ENCODE peak calls at places on chromosomes 7 and 10, in six cellular contexts. T, Y, V, W, R and D are unnamed samples.

GRCh38 chr7:3453398-3453797 is 152.3 kb downstream of the SDK1 start:
- DNase-seq in V (no peak), R (no peak), W (peak), T (no peak), Y (no peak), D (peak)

GRCh38 chr7:139687980-139688632 is 89.7 kb downstream of the HIPK2 start:
- DNase-seq in W (no peak), T (no peak), Y (no peak), R (no peak), V (no peak), D (peak)

GRCh38 chr7:150978136-150978789 is at the start of gene KCNH2:
- DNase-seq in R (no peak), Y (peak), V (no peak), W (no peak), T (no peak), D (peak)

GRCh38 chr7:44291066-44291732 is 34.2 kb downstream of the CAMK2B start:
- DNase-seq in W (peak), R (no peak), Y (no peak), T (peak), V (peak), D (peak)

GRCh38 chr10:13624630-13625029 is 37.9 kb downstream of the PRPF18 start:
- DNase-seq in T (no peak), V (no peak), W (no peak), R (no peak), Y (no peak), D (no peak)

GRCh38 chr10:78365711-78366110 is 332.0 kb downstream of the RPS24 start:
- DNase-seq in T (no peak), Y (no peak), V (no peak), R (no peak), W (no peak), D (no peak)

GRCh38 chr7:142554555-142555532 is 194.4 kb upstream of the PRSS1 start:
- DNase-seq in R (no peak), V (no peak), Y (no peak), T (no peak), W (no peak), D (no peak)

GRCh38 chr10:86336341-86336740 is 30.3 kb downstream of the GRID1 start:
- DNase-seq in Y (no peak), R (no peak), V (no peak), T (peak), W (no peak), D (no peak)

GRCh38 chr7:51666261-51666660 is 349.7 kb upstream of the COBL start:
- DNase-seq in V (no peak), R (no peak), Y (no peak), W (no peak), T (no peak), D (no peak)

GRCh38 chr7:56493704-56494450 is 377.7 kb upstream of the NUPR2 start:
- DNase-seq in Y (no peak), V (no peak), W (no peak), R (no peak), T (no peak), D (no peak)

GRCh38 chr7:39754326-39755120 is 131.2 kb downstream of the RALA start:
- DNase-seq in W (peak), Y (no peak), V (no peak), T (peak), R (no peak), D (no peak)

GRCh38 chr7:139820089-139820488 is 9.0 kb upstream of the TBXAS1 start:
- DNase-seq in Y (no peak), R (no peak), T (no peak), W (no peak), V (no peak), D (no peak)

GRCh38 chr10:13877154-13877909 is 290.6 kb downstream of the PRPF18 start:
- DNase-seq in Y (no peak), T (peak), W (no peak), V (peak), R (peak), D (no peak)

GRCh38 chr7:40623863-40624262 is 489.1 kb downstream of the SUGCT start:
- DNase-seq in T (no peak), W (no peak), R (no peak), Y (no peak), V (no peak), D (no peak)

GRCh38 chr10:75865413-75865812 is 434.0 kb downstream of the LRMDA start:
- DNase-seq in V (no peak), Y (no peak), W (no peak), T (no peak), R (no peak), D (no peak)

GRCh38 chr7:21850531-21851285 is 95.0 kb downstream of the CDCA7L start:
- DNase-seq in T (no peak), R (no peak), Y (no peak), V (no peak), W (no peak), D (peak)

GRCh38 chr7:80775972-80776371 is 137.5 kb downstream of the CD36 start:
- DNase-seq in T (no peak), Y (no peak), V (no peak), R (no peak), W (no peak), D (no peak)

GRCh38 chr7:28291559-28291958 is 111.0 kb upstream of the JAZF1 start:
- DNase-seq in T (no peak), R (no peak), Y (no peak), W (no peak), V (no peak), D (no peak)

GRCh38 chr7:149826344-149827088 is 11.7 kb upstream of the ZNF862 start:
- DNase-seq in T (peak), Y (no peak), R (no peak), W (no peak), V (peak), D (no peak)

GRCh38 chr7:25949672-25950487 is 202.1 kb upstream of the NFE2L3 start:
- DNase-seq in T (peak), W (no peak), V (no peak), R (peak), Y (no peak), D (no peak)

GRCh38 chr10:113283189-113283588 is 269.7 kb upstream of the HABP2 start:
- DNase-seq in V (no peak), T (no peak), R (no peak), Y (no peak), W (no peak), D (no peak)

GRCh38 chr7:18503068-18503859 is 7.7 kb downstream of the HDAC9 start:
- DNase-seq in V (no peak), W (no peak), R (no peak), T (no peak), Y (no peak), D (no peak)

GRCh38 chr7:97005764-97006145 is 402 bp downstream of the DLX6 start:
- DNase-seq in Y (no peak), V (no peak), T (no peak), R (no peak), W (no peak), D (no peak)

GRCh38 chr7:106773228-106773627 is 91.9 kb upstream of the PIK3CG start:
- DNase-seq in W (peak), T (no peak), Y (no peak), R (no peak), V (no peak), D (no peak)

GRCh38 chr10:3764626-3765375 is 20.2 kb downstream of the KLF6 start:
- DNase-seq in T (no peak), R (no peak), V (no peak), W (no peak), Y (no peak), D (no peak)

GRCh38 chr10:69361303-69361614 is 55.5 kb downstream of the TACR2 start:
- DNase-seq in T (no peak), Y (no peak), W (no peak), V (peak), R (no peak), D (no peak)

GRCh38 chr7:143008007-143008901 is 18.7 kb downstream of the OR9A2 start:
- DNase-seq in V (peak), R (peak), Y (peak), W (peak), T (peak), D (peak)

GRCh38 chr7:139775829-139776266 is 1.9 kb downstream of the HIPK2 start:
- DNase-seq in T (no peak), Y (peak), R (peak), V (peak), W (peak), D (peak)

GRCh38 chr7:107938448-107939250 is 47.7 kb downstream of the DLD start:
- DNase-seq in Y (no peak), R (no peak), V (no peak), T (no peak), W (no peak), D (no peak)

GRCh38 chr7:4015371-4015770 is 666.7 kb upstream of the FOXK1 start:
- DNase-seq in Y (no peak), W (no peak), T (no peak), R (no peak), V (no peak), D (no peak)

GRCh38 chr10:3186365-3186764 is 13.8 kb upstream of the PITRM1 start:
- DNase-seq in Y (peak), W (no peak), T (no peak), V (no peak), R (no peak), D (no peak)

DNA sequence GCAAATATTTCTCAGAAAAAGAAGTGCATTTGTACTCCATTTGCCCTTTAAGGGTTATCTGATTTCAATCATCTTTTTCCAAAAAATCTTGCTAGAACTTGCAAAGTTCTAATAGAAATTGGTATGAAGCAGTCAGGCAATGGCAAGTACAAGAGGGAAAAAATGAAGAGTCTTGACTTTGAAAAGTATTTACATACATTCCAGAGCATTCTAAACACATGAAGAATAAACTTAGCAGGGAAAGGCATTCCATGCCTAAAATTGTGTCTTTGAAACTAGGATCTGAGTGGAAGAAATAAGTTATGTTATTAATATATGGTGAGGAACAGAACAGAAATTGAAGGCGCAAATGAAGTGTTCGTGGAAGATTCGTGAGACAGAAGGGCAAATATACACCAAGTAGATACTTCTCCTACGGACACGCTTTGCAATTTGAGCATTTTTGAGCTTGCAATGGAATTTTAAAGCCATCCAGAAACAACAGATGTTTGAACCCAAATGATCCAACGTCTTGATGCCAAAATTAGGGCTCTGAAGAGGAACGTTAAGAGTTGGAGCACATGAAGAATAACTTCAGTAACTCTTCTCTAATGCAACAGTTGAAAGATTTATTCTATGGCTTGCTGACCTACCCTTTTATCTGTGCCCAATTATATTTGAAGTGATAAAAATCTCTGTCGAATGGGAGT is 40.6 kb upstream of the SEPTIN7 start:
- DNase-seq in T (no peak), Y (no peak), W (no peak), V (no peak), R (no peak), D (no peak)
- H3K27ac ChIP-seq in T (no peak), Y (no peak), W (no peak), V (no peak), R (no peak), D (no peak)

DNA sequence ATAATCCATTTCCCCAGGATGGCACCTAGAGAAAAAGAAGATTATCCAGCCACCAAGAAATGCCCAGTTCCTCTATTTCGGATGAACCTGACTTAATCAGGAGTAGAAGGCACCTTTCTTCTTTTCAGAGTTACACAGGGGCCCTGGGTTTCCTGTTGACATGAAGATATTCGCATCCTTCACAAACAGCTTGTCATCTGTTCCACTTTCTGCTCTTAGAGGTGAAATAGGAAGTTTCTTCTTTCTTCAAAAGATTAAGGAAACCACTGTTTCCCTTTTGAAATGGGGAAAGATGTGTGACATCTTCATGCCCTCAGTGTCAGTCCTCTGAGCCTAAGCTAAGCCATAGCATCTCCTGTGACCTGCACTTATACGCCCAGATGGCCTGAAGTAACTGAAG is 39.1 kb upstream of the RAB18 start:
- DNase-seq in Y (no peak), T (no peak), W (no peak), V (no peak), R (no peak), D (no peak)
- H3K27ac ChIP-seq in Y (no peak), T (no peak), W (no peak), V (no peak), R (no peak), D (no peak)

GRCh38 chr7:99625961-99626360 is 9.2 kb downstream of the ZSCAN25 start:
- DNase-seq in V (no peak), Y (no peak), R (no peak), W (no peak), T (no peak), D (no peak)

GRCh38 chr7:99623702-99624447 is 7.1 kb downstream of the ZSCAN25 start:
- DNase-seq in V (no peak), W (peak), R (no peak), Y (no peak), T (no peak), D (no peak)

GRCh38 chr7:99625321-99625720 is 8.6 kb downstream of the ZSCAN25 start:
- DNase-seq in R (no peak), V (no peak), Y (no peak), W (no peak), T (no peak), D (no peak)

GRCh38 chr7:99623091-99623693 is 6.4 kb downstream of the ZSCAN25 start:
- DNase-seq in Y (no peak), T (no peak), W (peak), R (no peak), V (no peak), D (peak)

GRCh38 chr7:99624487-99624886 is 7.7 kb downstream of the ZSCAN25 start:
- DNase-seq in R (no peak), T (no peak), Y (peak), V (peak), W (peak), D (no peak)
- H3K27ac ChIP-seq in R (no peak), T (no peak), Y (peak), V (no peak), W (peak), D (no peak)

GRCh38 chr10:52663161-52663560 is 109.4 kb downstream of the MBL2 start:
- DNase-seq in Y (no peak), T (no peak), V (no peak), W (no peak), R (no peak), D (no peak)
- H3K27ac ChIP-seq in Y (no peak), T (no peak), V (no peak), W (no peak), R (no peak), D (no peak)

GRCh38 chr10:77177161-77177560 is 460.4 kb downstream of the KCNMA1 start:
- DNase-seq in W (no peak), Y (no peak), V (no peak), R (no peak), T (no peak), D (no peak)
- H3K27ac ChIP-seq in W (no peak), Y (no peak), V (no peak), R (no peak), T (no peak), D (no peak)

DNA sequence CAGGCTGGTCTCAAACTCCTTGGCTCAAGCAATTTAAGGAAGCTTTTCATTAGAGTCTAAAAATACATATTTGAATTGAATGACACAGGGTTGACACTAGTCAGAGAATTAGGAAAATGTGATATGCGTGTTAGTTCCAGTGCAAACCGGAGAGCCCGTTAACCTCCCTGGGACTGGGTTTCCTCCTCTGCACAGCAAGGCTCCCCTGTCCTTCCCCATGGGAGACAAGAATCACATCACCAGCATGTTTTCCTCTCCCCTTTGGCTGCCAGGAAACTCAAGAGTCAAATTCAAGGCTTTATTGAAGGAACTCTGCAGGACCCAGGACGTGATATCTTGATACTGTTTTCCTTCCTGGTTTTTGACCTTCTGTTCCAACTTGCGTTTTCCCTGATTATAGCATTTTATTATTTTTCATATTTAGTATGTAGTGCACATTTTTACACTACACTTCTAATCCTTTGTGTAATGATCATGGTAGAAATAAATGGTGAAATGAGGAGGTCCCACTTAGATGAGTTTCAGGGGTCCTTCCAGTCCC is 24.9 kb downstream of the GSTO2 start:
- DNase-seq in T (no peak), Y (no peak), W (no peak), R (no peak), V (no peak), D (no peak)
- H3K27ac ChIP-seq in T (no peak), Y (no peak), W (no peak), R (no peak), V (no peak), D (no peak)

GRCh38 chr10:18332048-18332447 is 191.8 kb downstream of the CACNB2 start:
- DNase-seq in W (no peak), Y (no peak), V (no peak), R (no peak), T (no peak), D (no peak)
- H3K27ac ChIP-seq in W (no peak), Y (no peak), V (no peak), R (no peak), T (no peak), D (no peak)

GRCh38 chr7:74467876-74468275 is 14.2 kb downstream of the GTF2IRD1 start:
- DNase-seq in Y (no peak), V (peak), T (no peak), R (no peak), W (no peak), D (no peak)

GRCh38 chr7:74466196-74466813 is 12.6 kb downstream of the GTF2IRD1 start:
- DNase-seq in V (peak), T (no peak), R (no peak), W (no peak), Y (no peak), D (no peak)

GRCh38 chr7:74474271-74474865 is 20.7 kb downstream of the GTF2IRD1 start:
- DNase-seq in Y (no peak), V (no peak), T (no peak), R (no peak), W (no peak), D (no peak)

GRCh38 chr7:74473116-74473515 is 19.4 kb downstream of the GTF2IRD1 start:
- DNase-seq in V (no peak), T (no peak), Y (no peak), R (no peak), W (no peak), D (no peak)

DNA sequence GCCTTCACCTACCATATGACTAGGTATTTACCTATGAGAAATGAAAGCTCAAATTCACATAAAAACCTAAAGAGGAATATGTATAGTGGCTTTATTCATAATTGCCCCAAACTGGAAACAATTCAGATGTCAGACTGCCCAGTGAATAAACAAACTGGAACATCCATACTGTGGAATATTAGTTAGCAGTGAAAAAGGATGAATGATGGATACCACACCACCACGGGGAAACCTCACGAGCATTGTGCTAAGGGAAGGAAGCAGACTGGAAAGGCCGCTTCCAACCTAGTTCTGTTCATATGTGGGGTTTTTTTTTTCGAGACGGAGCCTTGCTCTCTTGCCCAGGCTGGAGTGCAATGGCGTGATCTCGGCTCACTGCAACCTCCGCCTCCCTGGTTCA is 16.8 kb downstream of the GTF2IRD1 start:
- DNase-seq in W (no peak), R (no peak), V (no peak), T (no peak), Y (no peak), D (no peak)
- H3K27ac ChIP-seq in W (no peak), R (no peak), V (peak), T (no peak), Y (no peak), D (no peak)